ENCODE peak calls at places on chromosome 20, in four cellular contexts. V, H, K and Q are unnamed samples.

GRCh38 chr20:33796263-33796906 is 14.8 kb upstream of the CHMP4B start:
- DNase-seq in V (no peak), H (peak; percentile 95), K (peak; percentile 79), Q (no peak)

GRCh38 chr20:32162367-32162766 is 45.2 kb downstream of the PLAGL2 start:
- DNase-seq in V (no peak), H (no peak), K (no peak), Q (no peak)

GRCh38 chr20:59158673-59159072 is 4.9 kb upstream of the ZNF831 start:
- DNase-seq in V (no peak), H (no peak), K (no peak), Q (no peak)

GRCh38 chr20:50635676-50636600 is 55.4 kb downstream of the RIPOR3 start:
- DNase-seq in V (peak; percentile 84), H (peak; percentile 80), K (peak; percentile 82), Q (peak; percentile 11)

GRCh38 chr20:23404196-23404595 is 17.1 kb downstream of the NAPB start:
- DNase-seq in V (no peak), H (peak; percentile 29), K (no peak), Q (no peak)

GRCh38 chr20:53678990-53679596 is 85.5 kb upstream of the ZNF217 start:
- DNase-seq in V (no peak), H (no peak), K (no peak), Q (no peak)

GRCh38 chr20:57476641-57477461 is 48.1 kb downstream of the CTCFL start:
- DNase-seq in V (no peak), H (no peak), K (no peak), Q (no peak)

GRCh38 chr20:43843096-43843964 is 71.3 kb upstream of the TOX2 start:
- DNase-seq in V (peak; percentile 72), H (peak; percentile 96), K (no peak), Q (no peak)

GRCh38 chr20:16803965-16804792 is 56.0 kb downstream of the OTOR start:
- DNase-seq in V (peak; percentile 54), H (peak; percentile 77), K (peak; percentile 60), Q (peak; percentile 34)

GRCh38 chr20:62433655-62434054 is 6.3 kb upstream of the RBBP8NL start:
- DNase-seq in V (no peak), H (no peak), K (no peak), Q (no peak)

GRCh38 chr20:38109657-38110524 is 55.2 kb downstream of the TGM2 start:
- DNase-seq in V (peak; percentile 92), H (peak; percentile 99), K (no peak), Q (no peak)

GRCh38 chr20:33443006-33443511 is 504 bp downstream of the SNTA1 start:
- DNase-seq in V (no peak), H (no peak), K (peak; percentile 45), Q (peak; percentile 10)

GRCh38 chr20:62366370-62367135 is 559 bp downstream of the LAMA5 start:
- DNase-seq in V (peak; percentile 65), H (peak; percentile 71), K (no peak), Q (no peak)

GRCh38 chr20:43658068-43658722 is 8.7 kb upstream of the MYBL2 start:
- DNase-seq in V (peak; percentile 37), H (peak; percentile 53), K (no peak), Q (no peak)

GRCh38 chr20:13487202-13487601 is 151.5 kb downstream of the TASP1 start:
- DNase-seq in V (no peak), H (no peak), K (no peak), Q (no peak)

GRCh38 chr20:54221996-54222890 is 14.4 kb downstream of the PFDN4 start:
- DNase-seq in V (no peak), H (no peak), K (no peak), Q (no peak)

GRCh38 chr20:24991897-24992419 is 593 bp downstream of the APMAP start:
- DNase-seq in V (no peak), H (peak; percentile 13), K (no peak), Q (no peak)

GRCh38 chr20:2865630-2866029 is 7.7 kb upstream of the PTPRA start:
- DNase-seq in V (no peak), H (no peak), K (no peak), Q (peak; percentile 19)

GRCh38 chr20:17969276-17969883 is 562 bp downstream of the MGME1 start:
- DNase-seq in V (peak; percentile 59), H (peak; percentile 51), K (peak; percentile 45), Q (peak; percentile 30)

GRCh38 chr20:24866008-24866407 is 83.1 kb upstream of the CST7 start:
- DNase-seq in V (no peak), H (no peak), K (no peak), Q (no peak)

GRCh38 chr20:38214871-38215788 is 45.4 kb downstream of the KIAA1755 start:
- DNase-seq in V (peak; percentile 36), H (no peak), K (no peak), Q (no peak)

GRCh38 chr20:10735195-10735949 is 61.6 kb upstream of the JAG1 start:
- DNase-seq in V (no peak), H (no peak), K (no peak), Q (no peak)

GRCh38 chr20:50366270-50367103 is 143.7 kb upstream of the PTPN1 start:
- DNase-seq in V (peak; percentile 65), H (peak; percentile 80), K (peak; percentile 87), Q (no peak)

GRCh38 chr20:11755071-11755881 is 162.4 kb upstream of the BTBD3 start:
- DNase-seq in V (no peak), H (peak; percentile 60), K (no peak), Q (no peak)

GRCh38 chr20:54058420-54059139 is 11.8 kb downstream of the BCAS1 start:
- DNase-seq in V (no peak), H (no peak), K (no peak), Q (no peak)

GRCh38 chr20:959996-960615 is 42.0 kb downstream of the RSPO4 start:
- DNase-seq in V (no peak), H (no peak), K (no peak), Q (no peak)

GRCh38 chr20:16069416-16070010 is 503.7 kb downstream of the KIF16B start:
- DNase-seq in V (no peak), H (no peak), K (no peak), Q (no peak)

GRCh38 chr20:10540636-10541493 is 105.8 kb downstream of the SLX4IP start:
- DNase-seq in V (peak; percentile 86), H (peak; percentile 89), K (no peak), Q (no peak)

GRCh38 chr20:10555865-10556308 is 117.9 kb downstream of the JAG1 start:
- DNase-seq in V (peak; percentile 66), H (peak; percentile 89), K (no peak), Q (no peak)

GRCh38 chr20:32870489-32870888 is 11.8 kb downstream of the EFCAB8 start:
- DNase-seq in V (no peak), H (no peak), K (no peak), Q (no peak)

GRCh38 chr20:12177657-12178293 is 260.1 kb downstream of the BTBD3 start:
- DNase-seq in V (no peak), H (peak; percentile 56), K (no peak), Q (no peak)

GRCh38 chr20:62922451-62922921 is 3.8 kb downstream of the DIDO1 start:
- DNase-seq in V (no peak), H (no peak), K (no peak), Q (peak; percentile 52)

GRCh38 chr20:36084897-36085617 is 69.5 kb upstream of the EPB41L1 start:
- DNase-seq in V (peak; percentile 98), H (peak; percentile 69), K (no peak), Q (no peak)
- H3K27ac ChIP-seq in V (peak overlapping the region; percentile 95), H (peak overlapping the region; percentile 98), K (peak overlapping the region; percentile 36), Q (no peak overlapping the region)

GRCh38 chr20:8602389-8603116 is 466.3 kb upstream of the PLCB4 start:
- DNase-seq in V (no peak), H (no peak), K (no peak), Q (no peak)
- H3K27ac ChIP-seq in V (no peak overlapping the region), H (no peak overlapping the region), K (peak overlapping the region; percentile 55), Q (no peak overlapping the region)

DNA sequence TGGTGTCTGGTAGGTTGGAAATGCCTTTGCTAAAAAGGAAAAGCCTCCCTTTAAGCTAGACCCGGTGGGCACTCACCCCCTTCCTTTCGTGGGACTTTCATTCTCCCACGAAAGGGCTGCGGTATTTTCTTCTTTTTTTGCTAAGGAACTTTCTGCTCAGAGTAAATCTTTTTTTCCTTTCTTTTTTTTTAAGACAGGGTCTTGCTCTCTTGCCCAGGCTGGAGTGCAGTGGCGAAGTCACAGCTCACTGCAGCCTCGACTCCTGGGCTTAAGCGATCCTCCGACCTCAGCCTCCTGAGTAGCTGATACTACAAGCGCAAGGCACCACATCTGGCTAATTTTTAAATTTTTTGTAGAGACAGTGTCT is 4.0 kb downstream of the TP53TG5 start:
- DNase-seq in V (no peak), H (no peak), K (no peak), Q (no peak)
- H3K27ac ChIP-seq in V (no peak overlapping the region), H (no peak overlapping the region), K (no peak overlapping the region), Q (peak overlapping the region; percentile 74)

DNA sequence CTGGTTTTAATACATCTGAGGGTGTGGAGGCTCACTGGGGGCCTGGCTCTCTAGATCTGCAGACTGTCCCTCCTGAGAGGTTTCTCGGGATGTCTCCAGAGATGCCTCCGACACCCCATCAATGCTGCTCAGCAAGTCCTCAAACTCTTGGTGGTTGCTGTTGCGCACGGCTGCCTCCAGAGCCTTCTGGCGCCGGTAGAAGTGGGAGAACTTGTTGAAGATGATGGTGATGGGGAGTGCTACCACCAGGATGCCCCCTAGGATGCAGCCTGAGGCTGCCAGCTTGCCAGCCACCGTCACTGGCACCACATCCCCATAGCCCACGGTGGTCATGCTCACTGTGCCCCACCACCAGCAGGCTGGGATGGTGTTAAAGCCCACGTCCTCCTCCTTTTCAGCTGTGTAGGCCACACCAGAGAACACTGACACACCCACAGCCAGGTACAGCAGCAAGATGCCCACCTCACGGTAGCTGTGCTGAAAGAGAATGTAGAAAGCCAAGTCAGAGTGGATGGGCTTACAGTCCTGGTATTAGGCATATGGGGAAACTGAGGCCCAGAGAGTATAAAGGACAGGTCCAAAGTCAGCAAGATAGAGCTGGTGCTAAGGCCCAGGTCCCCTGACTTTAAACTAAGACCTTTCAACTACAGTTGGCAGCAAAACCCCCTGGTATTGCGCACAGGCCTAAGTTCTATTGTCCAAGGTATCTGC is 5.9 kb downstream of the KCNS1 start:
- DNase-seq in V (no peak), H (no peak), K (no peak), Q (no peak)
- H3K27ac ChIP-seq in V (no peak overlapping the region), H (no peak overlapping the region), K (no peak overlapping the region), Q (no peak overlapping the region)

GRCh38 chr20:4667371-4667773 is 54.3 kb upstream of the PRND start:
- DNase-seq in V (no peak), H (no peak), K (no peak), Q (peak; percentile 20)
- H3K27ac ChIP-seq in V (no peak overlapping the region), H (no peak overlapping the region), K (no peak overlapping the region), Q (no peak overlapping the region)

DNA sequence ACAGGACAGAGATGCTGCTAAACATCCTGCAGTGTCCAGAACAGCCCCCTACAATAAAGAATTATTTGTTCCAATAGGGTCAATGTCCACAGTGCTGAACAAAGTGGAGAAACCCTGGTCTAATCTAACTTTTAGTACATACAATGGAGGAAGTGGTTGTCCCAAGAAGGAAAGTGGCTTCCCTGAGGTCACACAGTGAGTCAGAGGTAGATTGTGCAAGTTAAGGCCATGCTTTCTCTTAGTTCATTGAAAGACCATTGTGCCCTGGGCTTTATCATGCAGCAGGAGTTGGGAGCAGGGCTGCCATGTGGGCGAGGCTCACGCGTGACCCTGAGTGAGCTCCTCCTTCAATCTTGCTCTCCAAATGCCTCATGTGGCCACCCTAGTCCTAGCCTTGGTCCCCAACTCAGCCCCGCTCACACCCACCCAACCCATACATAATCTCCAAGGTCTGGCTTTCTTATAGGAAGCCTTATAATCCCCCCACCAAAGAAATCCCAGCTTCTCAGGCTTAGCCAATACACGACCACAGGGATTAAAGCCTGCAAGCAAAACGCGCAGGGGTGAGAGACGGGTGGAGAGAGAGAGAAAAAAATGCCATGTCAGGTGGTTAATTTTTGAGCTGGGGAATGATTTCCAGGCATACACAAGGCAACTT is 19.9 kb downstream of the SLC13A3 start:
- DNase-seq in V (peak; percentile 17), H (peak; percentile 53), K (no peak), Q (no peak)
- H3K27ac ChIP-seq in V (no peak overlapping the region), H (no peak overlapping the region), K (peak overlapping the region; percentile 63), Q (no peak overlapping the region)

GRCh38 chr20:8018928-8019177 is 708 bp downstream of the TMX4 start:
- DNase-seq in V (no peak), H (no peak), K (no peak), Q (no peak)
- H3K27ac ChIP-seq in V (peak overlapping the region; percentile 91), H (peak overlapping the region; percentile 55), K (peak overlapping the region; percentile 97), Q (peak overlapping the region; percentile 85)